ENCODE peak calls at places on chromosomes 3 and 15, in five cellular contexts. L is T-helper 1 cell, A is GOT3, P is substantia nigra, E is T follicular helper cell. S is an unnamed sample.

GRCh38 chr3:189652042-189652441 is 20.9 kb downstream of the TP63 start:
- DNase-seq in L (no peak), A (no peak), P (no peak), E (no peak), S (no peak)

GRCh38 chr3:133944641-133945441 is 49.2 kb upstream of the RAB6B start:
- DNase-seq in L (no peak), A (no peak), P (no peak), E (no peak), S (no peak)

GRCh38 chr3:154799801-154800200 is 280.3 kb upstream of the MME start:
- DNase-seq in L (no peak), A (no peak), P (no peak), E (no peak), S (no peak)

GRCh38 chr15:29141206-29141907 is 128.3 kb downstream of the NSMCE3 start:
- DNase-seq in L (no peak), A (no peak), P (no peak), E (no peak), S (no peak)

GRCh38 chr3:70179111-70179510 is 133.3 kb downstream of the MDFIC2 start:
- DNase-seq in L (no peak), A (no peak), P (no peak), E (no peak), S (no peak)

GRCh38 chr3:128385080-128385832 is 81.4 kb downstream of the DNAJB8 start:
- DNase-seq in L (no peak), A (no peak), P (no peak), E (no peak), S (peak; percentile 43)

GRCh38 chr3:37700849-37701248 is 160.8 kb upstream of the CTDSPL start:
- DNase-seq in L (no peak), A (no peak), P (no peak), E (no peak), S (no peak)

GRCh38 chr3:185717627-185718330 is 107.1 kb downstream of the IGF2BP2 start:
- DNase-seq in L (no peak), A (no peak), P (no peak), E (no peak), S (no peak)